ENCODE peak calls at places on chromosomes 4 and X, in seven cellular contexts. D is astrocyte; X is CD8-positive, alpha-beta memory T cell; L is H9; M is NCI-H446 treated with DMSO at 0.1 percent for 48 hours; K is omental fat pad; B is stimulated activated CD8-positive, alpha-beta memory T cell treated with anti-CD3 and anti-CD28 coated beads, Interleukin-4, amount 100 ng/mL, for 48 hours. N is an unnamed sample.
A peak's percentile ranks its signal among the peaks of the same experiment; 100 is the strongest.

GRCh38 chrX:132093239-132093860 is 34.5 kb downstream of the FRMD7 start:
- DNase-seq in D (no peak), X (no peak), L (no peak), M (no peak), K (no peak), B (no peak), N (no peak)

GRCh38 chr4:155546451-155546850 is 120.2 kb upstream of the GUCY1A1 start:
- DNase-seq in D (no peak), X (no peak), L (no peak), M (no peak), K (no peak), B (no peak), N (no peak)

GRCh38 chr4:8132947-8133705 is 25.5 kb downstream of the ABLIM2 start:
- DNase-seq in D (no peak), X (no peak), L (no peak), M (no peak), K (no peak), B (no peak), N (no peak)

GRCh38 chrX:136488706-136489105 is 959 bp downstream of the BRS3 start:
- DNase-seq in D (no peak), X (no peak), L (no peak), M (no peak), K (no peak), B (no peak), N (no peak)

GRCh38 chr4:107519057-107519456 is 201.0 kb downstream of the PAPSS1 start:
- DNase-seq in D (no peak), X (no peak), L (no peak), M (no peak), K (no peak), B (no peak), N (no peak)

GRCh38 chrX:134821901-134822300 is 163.6 kb upstream of the PLAC1 start:
- DNase-seq in D (no peak), X (no peak), L (no peak), M (no peak), K (no peak), B (no peak), N (no peak)

GRCh38 chrX:22795680-22796079 is 204.1 kb upstream of the DDX53 start:
- DNase-seq in D (no peak), X (no peak), L (no peak), M (no peak), K (no peak), B (no peak), N (no peak)

GRCh38 chrX:115892787-115893671 is 277.5 kb upstream of the AGTR2 start:
- DNase-seq in D (peak; percentile 24), X (peak; percentile 38), L (peak; percentile 68), M (no peak), K (peak; percentile 29), B (no peak), N (no peak)

GRCh38 chr4:53730431-53730830 is 139.1 kb upstream of the LNX1 start:
- DNase-seq in D (no peak), X (no peak), L (no peak), M (no peak), K (no peak), B (no peak), N (no peak)

GRCh38 chr4:151801547-151802516 is 41.0 kb upstream of the GATB start:
- DNase-seq in D (no peak), X (peak; percentile 20), L (peak; percentile 59), M (no peak), K (no peak), B (peak; percentile 80), N (no peak)